ENCODE peak calls at places on chromosomes 16 and 17, in eight cellular contexts. One of them, this sample, is unnamed.

GRCh38 chr16:29745126-29745852 is 501 bp downstream of the C16orf54 start:
- DNase-seq in IMR-90: no peak
- DNase-seq in fibroblast of villous mesenchyme: no peak
- DNase-seq in osteoblast: no peak
- DNase-seq in tibial artery: no peak
- DNase-seq in activated naive CD8-positive, alpha-beta T cell treated with anti-CD3 and anti-CD28 coated beads, Interleukin-2, amount 10 ng/mL, durations not matched to agents 7 days and 5 days: no peak
- DNase-seq in progenitor cell of endocrine pancreas: no peak
- DNase-seq in NCI-H2081: no peak
- DNase-seq in this sample: no peak

GRCh38 chr17:80347948-80348351 is 67.0 kb upstream of the ENDOV start:
- DNase-seq in IMR-90: no peak
- DNase-seq in fibroblast of villous mesenchyme: no peak
- DNase-seq in osteoblast: no peak
- DNase-seq in tibial artery: peak
- DNase-seq in activated naive CD8-positive, alpha-beta T cell treated with anti-CD3 and anti-CD28 coated beads, Interleukin-2, amount 10 ng/mL, durations not matched to agents 7 days and 5 days: no peak
- DNase-seq in progenitor cell of endocrine pancreas: no peak
- DNase-seq in NCI-H2081: no peak
- DNase-seq in this sample: peak

GRCh38 chr17:6094926-6095325 is 24.7 kb downstream of the WSCD1 start:
- DNase-seq in IMR-90: no peak
- DNase-seq in fibroblast of villous mesenchyme: no peak
- DNase-seq in osteoblast: no peak
- DNase-seq in tibial artery: peak
- DNase-seq in activated naive CD8-positive, alpha-beta T cell treated with anti-CD3 and anti-CD28 coated beads, Interleukin-2, amount 10 ng/mL, durations not matched to agents 7 days and 5 days: no peak
- DNase-seq in progenitor cell of endocrine pancreas: no peak
- DNase-seq in NCI-H2081: no peak
- DNase-seq in this sample: no peak

GRCh38 chr16:53822936-53823529 is 119.1 kb downstream of the FTO start:
- DNase-seq in IMR-90: no peak
- DNase-seq in fibroblast of villous mesenchyme: no peak
- DNase-seq in osteoblast: no peak
- DNase-seq in tibial artery: no peak
- DNase-seq in activated naive CD8-positive, alpha-beta T cell treated with anti-CD3 and anti-CD28 coated beads, Interleukin-2, amount 10 ng/mL, durations not matched to agents 7 days and 5 days: no peak
- DNase-seq in progenitor cell of endocrine pancreas: no peak
- DNase-seq in NCI-H2081: no peak
- DNase-seq in this sample: no peak

GRCh38 chr17:55527520-55528118 is 16.4 kb upstream of the SMIM36 start:
- DNase-seq in IMR-90: peak
- DNase-seq in fibroblast of villous mesenchyme: peak
- DNase-seq in osteoblast: no peak
- DNase-seq in tibial artery: no peak
- DNase-seq in activated naive CD8-positive, alpha-beta T cell treated with anti-CD3 and anti-CD28 coated beads, Interleukin-2, amount 10 ng/mL, durations not matched to agents 7 days and 5 days: no peak
- DNase-seq in progenitor cell of endocrine pancreas: peak
- DNase-seq in NCI-H2081: peak
- DNase-seq in this sample: no peak

GRCh38 chr16:88287219-88287618 is 95.5 kb upstream of the ZNF469 start:
- DNase-seq in IMR-90: no peak
- DNase-seq in fibroblast of villous mesenchyme: no peak
- DNase-seq in osteoblast: no peak
- DNase-seq in tibial artery: no peak
- DNase-seq in activated naive CD8-positive, alpha-beta T cell treated with anti-CD3 and anti-CD28 coated beads, Interleukin-2, amount 10 ng/mL, durations not matched to agents 7 days and 5 days: no peak
- DNase-seq in progenitor cell of endocrine pancreas: no peak
- DNase-seq in NCI-H2081: peak
- DNase-seq in this sample: no peak

GRCh38 chr17:56801506-56802178 is 32.1 kb downstream of the C17orf67 start:
- DNase-seq in IMR-90: no peak
- DNase-seq in fibroblast of villous mesenchyme: no peak
- DNase-seq in osteoblast: no peak
- DNase-seq in tibial artery: no peak
- DNase-seq in activated naive CD8-positive, alpha-beta T cell treated with anti-CD3 and anti-CD28 coated beads, Interleukin-2, amount 10 ng/mL, durations not matched to agents 7 days and 5 days: no peak
- DNase-seq in progenitor cell of endocrine pancreas: no peak
- DNase-seq in NCI-H2081: no peak
- DNase-seq in this sample: no peak

GRCh38 chr17:39222866-39223834 is 2.6 kb downstream of the STAC2 start:
- DNase-seq in IMR-90: no peak
- DNase-seq in fibroblast of villous mesenchyme: no peak
- DNase-seq in osteoblast: peak
- DNase-seq in tibial artery: peak
- DNase-seq in activated naive CD8-positive, alpha-beta T cell treated with anti-CD3 and anti-CD28 coated beads, Interleukin-2, amount 10 ng/mL, durations not matched to agents 7 days and 5 days: no peak
- DNase-seq in progenitor cell of endocrine pancreas: no peak
- DNase-seq in NCI-H2081: no peak
- DNase-seq in this sample: no peak

GRCh38 chr16:51181495-51181795 is 30.4 kb upstream of the SALL1 start:
- DNase-seq in IMR-90: peak
- DNase-seq in fibroblast of villous mesenchyme: no peak
- DNase-seq in osteoblast: no peak
- DNase-seq in tibial artery: no peak
- DNase-seq in activated naive CD8-positive, alpha-beta T cell treated with anti-CD3 and anti-CD28 coated beads, Interleukin-2, amount 10 ng/mL, durations not matched to agents 7 days and 5 days: no peak
- DNase-seq in progenitor cell of endocrine pancreas: no peak
- DNase-seq in NCI-H2081: no peak
- DNase-seq in this sample: no peak

GRCh38 chr16:56423584-56424403 is 1.6 kb downstream of the AMFR start:
- DNase-seq in IMR-90: no peak
- DNase-seq in fibroblast of villous mesenchyme: peak
- DNase-seq in osteoblast: no peak
- DNase-seq in tibial artery: no peak
- DNase-seq in activated naive CD8-positive, alpha-beta T cell treated with anti-CD3 and anti-CD28 coated beads, Interleukin-2, amount 10 ng/mL, durations not matched to agents 7 days and 5 days: no peak
- DNase-seq in progenitor cell of endocrine pancreas: no peak
- DNase-seq in NCI-H2081: no peak
- DNase-seq in this sample: no peak

GRCh38 chr17:77604301-77605031 is 354.0 kb upstream of the TNRC6C start:
- DNase-seq in IMR-90: no peak
- DNase-seq in fibroblast of villous mesenchyme: no peak
- DNase-seq in osteoblast: no peak
- DNase-seq in tibial artery: peak
- DNase-seq in activated naive CD8-positive, alpha-beta T cell treated with anti-CD3 and anti-CD28 coated beads, Interleukin-2, amount 10 ng/mL, durations not matched to agents 7 days and 5 days: no peak
- DNase-seq in progenitor cell of endocrine pancreas: no peak
- DNase-seq in NCI-H2081: no peak
- DNase-seq in this sample: no peak

GRCh38 chr17:8019665-8020064 is 17.2 kb downstream of the GUCY2D start:
- DNase-seq in IMR-90: peak
- DNase-seq in fibroblast of villous mesenchyme: no peak
- DNase-seq in osteoblast: peak
- DNase-seq in tibial artery: peak
- DNase-seq in activated naive CD8-positive, alpha-beta T cell treated with anti-CD3 and anti-CD28 coated beads, Interleukin-2, amount 10 ng/mL, durations not matched to agents 7 days and 5 days: no peak
- DNase-seq in progenitor cell of endocrine pancreas: no peak
- DNase-seq in NCI-H2081: no peak
- DNase-seq in this sample: no peak

GRCh38 chr16:26531290-26531730 is 535.4 kb upstream of the C16orf82 start:
- DNase-seq in IMR-90: no peak
- DNase-seq in fibroblast of villous mesenchyme: no peak
- DNase-seq in osteoblast: no peak
- DNase-seq in tibial artery: no peak
- DNase-seq in activated naive CD8-positive, alpha-beta T cell treated with anti-CD3 and anti-CD28 coated beads, Interleukin-2, amount 10 ng/mL, durations not matched to agents 7 days and 5 days: no peak
- DNase-seq in progenitor cell of endocrine pancreas: no peak
- DNase-seq in NCI-H2081: no peak
- DNase-seq in this sample: no peak

GRCh38 chr16:24088011-24088410 is 168.1 kb upstream of the CACNG3 start:
- DNase-seq in IMR-90: no peak
- DNase-seq in fibroblast of villous mesenchyme: no peak
- DNase-seq in osteoblast: no peak
- DNase-seq in tibial artery: no peak
- DNase-seq in activated naive CD8-positive, alpha-beta T cell treated with anti-CD3 and anti-CD28 coated beads, Interleukin-2, amount 10 ng/mL, durations not matched to agents 7 days and 5 days: no peak
- DNase-seq in progenitor cell of endocrine pancreas: no peak
- DNase-seq in NCI-H2081: no peak
- DNase-seq in this sample: no peak